ENCODE peak calls at places on chromosomes 4 and X, in six cellular contexts. R is dorsolateral prefrontal cortex, W is epithelial cell of esophagus, G is choroid plexus epithelial cell, A is Peyer's patch, Q is NT2/D1. B is an unnamed sample.

GRCh38 chr4:88729146-88729755 is 31.6 kb upstream of the NAP1L5 start:
- DNase-seq in R (no peak), W (no peak), G (no peak), A (no peak), Q (no peak), B (no peak)

GRCh38 chr4:16516796-16517413 is 290.6 kb upstream of the TAPT1 start:
- DNase-seq in R (peak), W (peak), G (peak), A (no peak), Q (peak), B (peak)

GRCh38 chr4:4425696-4426095 is 38.8 kb downstream of the NSG1 start:
- DNase-seq in R (no peak), W (no peak), G (no peak), A (no peak), Q (no peak), B (no peak)

GRCh38 chr4:6042293-6043063 is 24.2 kb upstream of the C4orf50 start:
- DNase-seq in R (no peak), W (no peak), G (no peak), A (no peak), Q (no peak), B (no peak)

GRCh38 chr4:150784305-150784704 is 202.4 kb downstream of the MAB21L2 start:
- DNase-seq in R (no peak), W (no peak), G (no peak), A (no peak), Q (peak), B (peak)

GRCh38 chr4:30860983-30861382 is 140.8 kb downstream of the PCDH7 start:
- DNase-seq in R (no peak), W (peak), G (no peak), A (no peak), Q (no peak), B (no peak)

GRCh38 chr4:89044147-89044900 is 12.7 kb downstream of the FAM13A start:
- DNase-seq in R (no peak), W (no peak), G (no peak), A (no peak), Q (no peak), B (no peak)

GRCh38 chr4:56656346-56656643 is 24.8 kb downstream of the HOPX start:
- DNase-seq in R (no peak), W (peak), G (no peak), A (no peak), Q (no peak), B (no peak)

GRCh38 chr4:3313556-3314228 is 20.9 kb downstream of the RGS12 start:
- DNase-seq in R (no peak), W (no peak), G (no peak), A (no peak), Q (no peak), B (no peak)

GRCh38 chr4:113355550-113356371 is 306.3 kb downstream of the ANK2 start:
- DNase-seq in R (no peak), W (peak), G (peak), A (no peak), Q (no peak), B (no peak)

GRCh38 chr4:110597582-110597981 is 25.3 kb downstream of the PITX2 start:
- DNase-seq in R (no peak), W (no peak), G (no peak), A (no peak), Q (no peak), B (no peak)

GRCh38 chr4:182925298-182925738 is 8.1 kb upstream of the DCTD start:
- DNase-seq in R (peak), W (peak), G (peak), A (peak), Q (no peak), B (peak)

GRCh38 chr4:53943345-53944085 is 120.9 kb downstream of the CHIC2 start:
- DNase-seq in R (no peak), W (peak), G (peak), A (no peak), Q (no peak), B (no peak)

GRCh38 chrX:147935156-147935758 is 23.5 kb downstream of the FMR1 start:
- DNase-seq in R (no peak), W (no peak), G (peak), A (no peak), Q (no peak), B (no peak)

GRCh38 chrX:23661671-23662070 is 5.6 kb upstream of the PRDX4 start:
- DNase-seq in R (no peak), W (no peak), G (no peak), A (no peak), Q (no peak), B (no peak)

GRCh38 chr4:159764343-159764952 is 661.6 kb downstream of the RAPGEF2 start:
- DNase-seq in R (no peak), W (peak), G (peak), A (no peak), Q (peak), B (peak)

GRCh38 chr4:139943277-139943676 is 210.7 kb downstream of the MAML3 start:
- DNase-seq in R (no peak), W (no peak), G (no peak), A (no peak), Q (peak), B (peak)

GRCh38 chr4:96486563-96486962 is 646.7 kb downstream of the PDHA2 start:
- DNase-seq in R (no peak), W (peak), G (no peak), A (no peak), Q (no peak), B (no peak)

GRCh38 chrX:13898084-13898483 is 81.2 kb upstream of the GPM6B start:
- DNase-seq in R (no peak), W (peak), G (peak), A (no peak), Q (no peak), B (peak)

GRCh38 chrX:9730752-9731151 is 34.9 kb downstream of the GPR143 start:
- DNase-seq in R (no peak), W (peak), G (no peak), A (no peak), Q (no peak), B (no peak)

GRCh38 chr4:27145556-27145955 is 284.9 kb downstream of the STIM2 start:
- DNase-seq in R (no peak), W (no peak), G (no peak), A (no peak), Q (no peak), B (no peak)

GRCh38 chr4:176238819-176239218 is 30.2 kb downstream of the ASB5 start:
- DNase-seq in R (no peak), W (peak), G (peak), A (no peak), Q (no peak), B (peak)

GRCh38 chr4:11408569-11408968 is 20.1 kb downstream of the HS3ST1 start:
- DNase-seq in R (no peak), W (no peak), G (no peak), A (no peak), Q (no peak), B (no peak)

GRCh38 chr4:140135529-140136021 is 18.4 kb downstream of the MAML3 start:
- DNase-seq in R (peak), W (no peak), G (no peak), A (no peak), Q (no peak), B (peak)

GRCh38 chrX:86028681-86029080 is 18.7 kb downstream of the CHM start:
- DNase-seq in R (no peak), W (no peak), G (no peak), A (no peak), Q (no peak), B (no peak)

DNA sequence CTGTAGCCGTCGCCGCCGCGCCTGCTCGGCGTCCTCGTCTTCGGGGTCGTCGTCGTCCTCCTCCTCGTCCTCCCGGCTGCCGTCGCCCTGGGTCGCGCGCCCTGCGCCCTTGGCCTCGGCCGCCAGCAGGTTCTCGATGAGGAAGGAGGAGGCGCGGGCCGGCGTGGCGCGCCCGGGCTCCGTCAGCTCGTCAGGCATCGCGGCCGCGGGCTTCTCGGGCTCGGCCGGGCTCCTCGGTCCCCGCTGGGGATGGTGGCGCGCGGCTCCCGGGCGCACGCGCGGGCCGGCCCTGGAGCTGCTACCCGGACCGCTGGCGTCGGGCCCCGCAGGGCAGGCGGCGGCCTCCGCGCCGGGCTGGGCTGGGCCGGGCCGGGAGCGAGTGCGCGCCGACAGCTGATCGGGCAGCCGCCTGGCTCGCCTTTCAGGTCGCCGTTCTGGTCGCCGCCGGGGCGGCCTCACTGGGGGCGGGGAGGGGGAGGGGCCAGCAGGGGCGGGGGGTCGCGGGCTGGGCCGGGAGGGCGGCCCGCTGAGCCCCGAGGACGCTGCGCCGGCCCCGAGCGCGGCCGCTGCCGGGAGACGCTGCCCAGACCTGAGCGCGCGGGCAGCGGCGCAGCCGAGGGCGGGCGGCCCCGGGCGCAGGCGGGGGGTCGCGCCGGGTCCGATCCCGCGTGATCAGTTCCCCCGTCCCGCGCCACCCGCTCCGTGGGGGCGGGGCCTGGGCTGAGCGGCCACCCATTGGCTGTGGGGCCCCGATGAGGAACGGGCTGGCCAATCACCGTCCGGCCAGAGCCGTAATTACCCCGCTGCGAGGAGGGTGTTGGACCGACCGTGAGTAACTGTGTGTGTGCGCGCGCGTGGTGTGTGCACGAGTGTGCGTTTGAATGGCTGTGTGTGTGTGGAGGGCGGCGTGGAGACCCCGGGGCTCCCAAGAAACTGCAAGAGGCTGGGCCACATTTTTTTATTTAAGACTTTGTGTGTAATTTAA is at the start of gene HMX1:
- DNase-seq in R (peak), W (no peak), G (no peak), A (no peak), Q (no peak), B (peak)
- H3K4me3 ChIP-seq in R (peak), W (no peak), G (no peak), A (no peak), Q (peak), B (no peak)

DNA sequence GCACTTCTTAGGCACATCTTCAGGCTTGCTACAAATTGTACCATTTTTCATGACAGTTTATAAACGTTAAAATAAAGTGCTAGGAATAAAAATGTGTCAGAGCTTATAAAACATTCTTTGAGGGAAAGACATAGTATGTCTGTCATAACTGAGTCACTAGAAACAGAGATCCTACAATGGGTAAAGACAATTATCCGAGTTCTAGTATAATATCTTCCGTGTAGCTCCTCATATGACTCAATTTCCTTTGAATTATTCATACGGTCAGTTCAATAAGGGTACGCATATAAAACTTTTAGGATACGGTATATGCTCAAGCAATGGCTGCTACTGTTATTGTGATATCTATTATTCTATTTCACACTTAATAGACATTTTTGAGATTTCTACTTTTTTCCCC is 349.1 kb downstream of the PCDH10 start:
- DNase-seq in R (no peak), W (peak), G (no peak), A (no peak), Q (no peak), B (no peak)
- H3K4me3 ChIP-seq in R (no peak), W (no peak), G (no peak), A (no peak), Q (no peak), B (no peak)

GRCh38 chrX:97551821-97552220 is 668.1 kb downstream of the RPA4 start:
- DNase-seq in R (no peak), W (no peak), G (no peak), A (no peak), Q (no peak), B (no peak)
- H3K4me3 ChIP-seq in R (no peak), W (no peak), G (no peak), A (no peak), Q (no peak), B (no peak)

GRCh38 chr4:94934201-94934600 is 176.4 kb downstream of the BMPR1B start:
- DNase-seq in R (no peak), W (peak), G (peak), A (no peak), Q (no peak), B (no peak)
- H3K4me3 ChIP-seq in R (no peak), W (no peak), G (no peak), A (no peak), Q (no peak), B (no peak)